ENCODE peak calls at places on chromosomes 3 and 15, in seven cellular contexts. D is H1, Z is SK-N-SH, R is GM12878, N is HepG2, V is K562, B is HCT116. E is an unnamed sample.

GRCh38 chr3:187551419-187551818 is 118.8 kb downstream of the SST start:
- DNase-seq in D (no peak), Z (no peak), R (no peak), N (no peak), V (no peak), B (no peak), E (no peak)

GRCh38 chr3:16239776-16240175 is 25.0 kb downstream of the DPH3 start:
- DNase-seq in D (no peak), Z (no peak), R (no peak), N (no peak), V (no peak), B (no peak), E (no peak)

GRCh38 chr3:195203631-195204030 is 67.3 kb downstream of the XXYLT1 start:
- DNase-seq in D (no peak), Z (no peak), R (no peak), N (no peak), V (peak; percentile 46), B (no peak), E (no peak)

GRCh38 chr3:70264122-70264780 is 48.2 kb downstream of the MDFIC2 start:
- DNase-seq in D (no peak), Z (no peak), R (no peak), N (peak; percentile 69), V (no peak), B (no peak), E (no peak)

GRCh38 chr3:135621184-135621931 is 344.2 kb upstream of the PPP2R3A start:
- DNase-seq in D (no peak), Z (no peak), R (no peak), N (no peak), V (no peak), B (no peak), E (no peak)

GRCh38 chr15:68352401-68353062 is 75.0 kb downstream of the FEM1B start:
- DNase-seq in D (no peak), Z (no peak), R (peak; percentile 21), N (no peak), V (no peak), B (peak; percentile 35), E (no peak)

GRCh38 chr3:140529096-140529495 is 148.8 kb upstream of the TRIM42 start:
- DNase-seq in D (no peak), Z (no peak), R (no peak), N (no peak), V (no peak), B (no peak), E (peak; percentile 3)

GRCh38 chr3:46490338-46491084 is 7.3 kb upstream of the RTP3 start:
- DNase-seq in D (peak; percentile 8), Z (no peak), R (no peak), N (no peak), V (no peak), B (no peak), E (no peak)

GRCh38 chr15:41932939-41933725 is 39.2 kb downstream of the EHD4 start:
- DNase-seq in D (no peak), Z (no peak), R (no peak), N (no peak), V (no peak), B (no peak), E (no peak)

GRCh38 chr3:80519436-80519835 is 751.6 kb upstream of the ROBO1 start:
- DNase-seq in D (no peak), Z (no peak), R (no peak), N (no peak), V (no peak), B (no peak), E (no peak)

GRCh38 chr3:184672972-184673875 is 38.6 kb downstream of the MAGEF1 start:
- DNase-seq in D (no peak), Z (no peak), R (no peak), N (no peak), V (no peak), B (no peak), E (no peak)

GRCh38 chr3:15556512-15556911 is 35.0 kb upstream of the COLQ start:
- DNase-seq in D (no peak), Z (no peak), R (peak; percentile 80), N (no peak), V (no peak), B (no peak), E (no peak)

GRCh38 chr15:35657679-35658201 is 111.8 kb upstream of the DPH6 start:
- DNase-seq in D (no peak), Z (no peak), R (no peak), N (no peak), V (no peak), B (no peak), E (no peak)

GRCh38 chr3:23710555-23710954 is 95.2 kb upstream of the UBE2E1 start:
- DNase-seq in D (no peak), Z (no peak), R (no peak), N (no peak), V (no peak), B (no peak), E (peak; percentile 70)

GRCh38 chr3:120642368-120642948 is 39.6 kb downstream of the HGD start:
- DNase-seq in D (no peak), Z (no peak), R (no peak), N (no peak), V (peak; percentile 70), B (no peak), E (no peak)

GRCh38 chr3:115646027-115646690 is 22.8 kb downstream of the GAP43 start:
- DNase-seq in D (no peak), Z (no peak), R (no peak), N (no peak), V (no peak), B (no peak), E (no peak)

GRCh38 chr3:60932669-60933068 is 318.6 kb downstream of the FHIT start:
- DNase-seq in D (no peak), Z (no peak), R (no peak), N (no peak), V (no peak), B (no peak), E (no peak)

GRCh38 chr15:99925661-99926461 is 192.6 kb upstream of the LYSMD4 start:
- DNase-seq in D (peak; percentile 62), Z (peak; percentile 58), R (no peak), N (no peak), V (peak; percentile 35), B (peak; percentile 35), E (peak; percentile 20)

GRCh38 chr3:79937567-79937966 is 169.8 kb upstream of the ROBO1 start:
- DNase-seq in D (no peak), Z (no peak), R (no peak), N (no peak), V (no peak), B (no peak), E (peak; percentile 50)

GRCh38 chr15:57915827-57916531 is 149.5 kb downstream of the ALDH1A2 start:
- DNase-seq in D (no peak), Z (no peak), R (no peak), N (no peak), V (no peak), B (no peak), E (no peak)

GRCh38 chr3:108552267-108553159 is 36.7 kb downstream of the CIP2A start:
- DNase-seq in D (no peak), Z (peak; percentile 11), R (no peak), N (peak; percentile 35), V (peak; percentile 6), B (peak; percentile 19), E (no peak)

GRCh38 chr3:127822166-127822835 is at the start of gene MGLL:
- DNase-seq in D (peak; percentile 60), Z (peak; percentile 78), R (no peak), N (no peak), V (no peak), B (no peak), E (no peak)

GRCh38 chr3:127012091-127012490 is 29.2 kb downstream of the PLXNA1 start:
- DNase-seq in D (no peak), Z (no peak), R (no peak), N (no peak), V (no peak), B (no peak), E (no peak)

GRCh38 chr15:50820808-50821382 is 55.4 kb upstream of the SPPL2A start:
- DNase-seq in D (no peak), Z (no peak), R (no peak), N (no peak), V (no peak), B (no peak), E (no peak)
- TF ChIP-seq YY1 in D (no peak), Z (no peak), R (no peak), N (no peak), V (no peak), B (no peak), E (no peak)

DNA sequence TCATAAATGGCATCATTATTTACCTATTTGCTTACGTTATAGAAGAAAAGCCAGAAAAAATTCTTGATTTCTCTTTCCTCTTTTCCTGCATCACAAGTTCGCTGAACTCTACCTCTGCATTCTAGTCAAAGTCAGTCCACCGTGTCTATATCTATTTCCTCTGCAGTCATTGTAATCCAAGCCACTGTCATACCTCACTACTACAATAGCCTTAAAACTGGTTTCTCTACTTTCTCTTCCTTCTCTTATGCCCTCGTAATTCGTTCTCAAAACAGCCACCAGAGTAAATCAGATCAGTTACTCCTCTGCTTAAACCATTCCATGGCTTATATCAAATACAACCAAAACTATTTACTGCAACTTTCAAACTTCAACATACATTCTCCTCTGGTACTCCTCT is 13.4 kb upstream of the FAM81A start:
- DNase-seq in D (no peak), Z (no peak), R (no peak), N (no peak), V (no peak), B (no peak), E (no peak)
- H3K4me3 ChIP-seq in D (no peak overlapping the region), Z (no peak overlapping the region), R (no peak overlapping the region), N (no peak overlapping the region), V (no peak overlapping the region), B (no peak overlapping the region), E (no peak overlapping the region)

DNA sequence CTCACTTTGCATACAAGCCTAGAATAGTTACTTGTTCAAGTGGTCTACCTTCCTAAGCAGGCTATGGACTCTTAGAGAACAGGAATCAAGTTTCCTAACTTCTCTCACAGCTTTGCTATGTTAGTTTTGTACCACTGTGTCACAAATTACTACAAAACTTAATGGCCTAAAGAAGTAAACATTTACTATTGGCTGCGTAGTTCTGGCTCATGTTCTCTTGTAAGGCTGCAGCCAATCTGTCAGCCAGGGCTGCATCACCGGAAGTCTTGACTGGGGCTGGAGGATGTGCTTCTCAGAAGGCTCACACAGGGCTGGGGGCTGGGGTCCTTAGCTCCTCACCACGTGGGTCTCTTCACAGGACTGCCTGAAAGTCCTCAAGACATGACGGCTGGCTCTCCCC is 15.5 kb downstream of the STIMATE start:
- DNase-seq in D (no peak), Z (no peak), R (no peak), N (no peak), V (no peak), B (no peak), E (no peak)
- TF ChIP-seq YY1 in D (no peak), Z (no peak), R (no peak), N (no peak), V (no peak), B (no peak), E (no peak)

GRCh38 chr3:194061421-194062029 is 74.4 kb upstream of the HES1 start:
- DNase-seq in D (no peak), Z (no peak), R (no peak), N (no peak), V (no peak), B (no peak), E (no peak)

GRCh38 chr3:194057570-194058188 is 78.3 kb upstream of the HES1 start:
- DNase-seq in D (no peak), Z (no peak), R (no peak), N (no peak), V (no peak), B (no peak), E (no peak)

GRCh38 chr3:194054941-194055340 is 81.0 kb upstream of the HES1 start:
- DNase-seq in D (no peak), Z (no peak), R (no peak), N (no peak), V (no peak), B (no peak), E (no peak)

GRCh38 chr3:194056731-194057415 is 79.1 kb upstream of the HES1 start:
- DNase-seq in D (no peak), Z (no peak), R (no peak), N (no peak), V (no peak), B (no peak), E (no peak)

GRCh38 chr3:194058189-194058571 is 77.8 kb upstream of the HES1 start:
- DNase-seq in D (peak; percentile 79), Z (peak; percentile 34), R (no peak), N (peak; percentile 65), V (peak; percentile 37), B (no peak), E (peak; percentile 73)
- H3K4me3 ChIP-seq in D (peak overlapping the region; percentile 54), Z (no peak overlapping the region), R (no peak overlapping the region), N (peak overlapping the region; percentile 47), V (no peak overlapping the region), B (no peak overlapping the region), E (peak overlapping the region; percentile 32)